ENCODE peak calls at places on chromosomes 2 and 18, in ten cellular contexts. One of them, this sample, is unnamed.

GRCh38 chr2:179277429-179278196 is 13.0 kb upstream of the SESTD1 start:
- DNase-seq in adrenal gland: no peak
- DNase-seq in astrocyte of the spinal cord: no peak
- DNase-seq in GM12865: no peak
- DNase-seq in A673: no peak
- DNase-seq in heart right ventricle: no peak
- DNase-seq in neural progenitor cell: no peak
- DNase-seq in HepG2: no peak
- DNase-seq in Peyer's patch: no peak
- DNase-seq in transverse colon: no peak
- DNase-seq in this sample: no peak

GRCh38 chr2:206535587-206535986 is 92.3 kb downstream of the ADAM23 start:
- DNase-seq in astrocyte of the spinal cord: no peak
- DNase-seq in A673: no peak
- DNase-seq in transverse colon: no peak
- DNase-seq in heart right ventricle: no peak
- DNase-seq in adrenal gland: no peak
- DNase-seq in neural progenitor cell: no peak
- DNase-seq in HepG2: no peak
- DNase-seq in GM12865: peak; percentile 23
- DNase-seq in Peyer's patch: no peak
- DNase-seq in this sample: no peak

GRCh38 chr18:45254683-45255082 is 360.6 kb upstream of the SLC14A2 start:
- DNase-seq in HepG2: no peak
- DNase-seq in neural progenitor cell: no peak
- DNase-seq in transverse colon: no peak
- DNase-seq in GM12865: no peak
- DNase-seq in astrocyte of the spinal cord: no peak
- DNase-seq in heart right ventricle: peak; percentile 36
- DNase-seq in adrenal gland: no peak
- DNase-seq in A673: no peak
- DNase-seq in Peyer's patch: no peak
- DNase-seq in this sample: peak; percentile 47

GRCh38 chr2:39390126-39390692 is 46.9 kb downstream of the MAP4K3 start:
- DNase-seq in Peyer's patch: no peak
- DNase-seq in heart right ventricle: no peak
- DNase-seq in neural progenitor cell: peak; percentile 41
- DNase-seq in transverse colon: no peak
- DNase-seq in astrocyte of the spinal cord: no peak
- DNase-seq in HepG2: no peak
- DNase-seq in adrenal gland: no peak
- DNase-seq in A673: peak; percentile 78
- DNase-seq in GM12865: no peak
- DNase-seq in this sample: no peak

GRCh38 chr2:240501531-240501991 is 56.2 kb downstream of the ANKMY1 start:
- DNase-seq in neural progenitor cell: no peak
- DNase-seq in GM12865: no peak
- DNase-seq in HepG2: no peak
- DNase-seq in A673: no peak
- DNase-seq in heart right ventricle: no peak
- DNase-seq in transverse colon: no peak
- DNase-seq in adrenal gland: no peak
- DNase-seq in astrocyte of the spinal cord: no peak
- DNase-seq in Peyer's patch: no peak
- DNase-seq in this sample: no peak

GRCh38 chr2:239908744-239909143 is 116.4 kb downstream of the NDUFA10 start:
- DNase-seq in HepG2: no peak
- DNase-seq in heart right ventricle: no peak
- DNase-seq in A673: no peak
- DNase-seq in transverse colon: no peak
- DNase-seq in neural progenitor cell: no peak
- DNase-seq in Peyer's patch: peak; percentile 41
- DNase-seq in GM12865: no peak
- DNase-seq in adrenal gland: no peak
- DNase-seq in astrocyte of the spinal cord: no peak
- DNase-seq in this sample: no peak

GRCh38 chr2:102005989-102006885 is 14.5 kb downstream of the IL1R2 start:
- DNase-seq in HepG2: peak; percentile 73
- DNase-seq in GM12865: peak; percentile 60
- DNase-seq in Peyer's patch: no peak
- DNase-seq in A673: peak; percentile 62
- DNase-seq in adrenal gland: peak; percentile 77
- DNase-seq in transverse colon: no peak
- DNase-seq in neural progenitor cell: peak; percentile 76
- DNase-seq in astrocyte of the spinal cord: peak; percentile 55
- DNase-seq in heart right ventricle: peak; percentile 51
- DNase-seq in this sample: no peak

GRCh38 chr2:54212456-54212855 is 43.6 kb downstream of the TSPYL6 start:
- DNase-seq in heart right ventricle: no peak
- DNase-seq in HepG2: peak; percentile 71
- DNase-seq in neural progenitor cell: no peak
- DNase-seq in adrenal gland: peak; percentile 44
- DNase-seq in A673: no peak
- DNase-seq in Peyer's patch: no peak
- DNase-seq in GM12865: no peak
- DNase-seq in astrocyte of the spinal cord: peak; percentile 93
- DNase-seq in transverse colon: no peak
- DNase-seq in this sample: no peak

GRCh38 chr2:181619511-181619910 is 37.4 kb downstream of the CERKL start:
- DNase-seq in GM12865: no peak
- DNase-seq in neural progenitor cell: no peak
- DNase-seq in heart right ventricle: no peak
- DNase-seq in A673: no peak
- DNase-seq in astrocyte of the spinal cord: no peak
- DNase-seq in Peyer's patch: no peak
- DNase-seq in adrenal gland: no peak
- DNase-seq in transverse colon: no peak
- DNase-seq in HepG2: no peak
- DNase-seq in this sample: no peak

DNA sequence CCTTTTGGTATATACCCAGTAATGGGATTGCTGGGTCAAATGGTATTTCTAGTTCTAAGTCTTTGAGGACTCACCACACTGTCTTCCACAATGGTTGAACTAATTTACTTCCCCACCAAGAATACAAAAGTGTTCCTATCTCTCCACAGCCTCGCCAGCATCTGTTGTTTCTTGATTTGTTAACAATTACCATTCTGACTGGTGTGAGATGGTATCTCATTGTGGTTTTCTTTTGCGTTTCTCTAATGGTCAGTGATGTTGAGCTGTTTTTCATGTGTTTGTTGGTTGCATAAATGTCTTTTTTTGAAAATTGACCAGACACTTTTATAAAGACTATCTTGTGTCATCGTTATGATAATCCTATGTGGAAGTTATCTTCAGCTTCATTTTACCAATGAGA is 16.0 kb upstream of the ATP8B1 start:
- DNase-seq in transverse colon: no peak
- DNase-seq in neural progenitor cell: no peak
- DNase-seq in astrocyte of the spinal cord: no peak
- DNase-seq in Peyer's patch: no peak
- DNase-seq in GM12865: no peak
- DNase-seq in adrenal gland: no peak
- DNase-seq in A673: no peak
- DNase-seq in HepG2: no peak
- DNase-seq in heart right ventricle: no peak
- DNase-seq in this sample: no peak
- H3K4me3 ChIP-seq in transverse colon: no peak overlapping the region
- H3K4me3 ChIP-seq in neural progenitor cell: no peak overlapping the region
- H3K4me3 ChIP-seq in astrocyte of the spinal cord: no peak overlapping the region
- H3K4me3 ChIP-seq in Peyer's patch: no peak overlapping the region
- H3K4me3 ChIP-seq in GM12865: no peak overlapping the region
- H3K4me3 ChIP-seq in adrenal gland: no peak overlapping the region
- H3K4me3 ChIP-seq in A673: no peak overlapping the region
- H3K4me3 ChIP-seq in HepG2: no peak overlapping the region
- H3K4me3 ChIP-seq in heart right ventricle: no peak overlapping the region
- H3K4me3 ChIP-seq in this sample: no peak overlapping the region

DNA sequence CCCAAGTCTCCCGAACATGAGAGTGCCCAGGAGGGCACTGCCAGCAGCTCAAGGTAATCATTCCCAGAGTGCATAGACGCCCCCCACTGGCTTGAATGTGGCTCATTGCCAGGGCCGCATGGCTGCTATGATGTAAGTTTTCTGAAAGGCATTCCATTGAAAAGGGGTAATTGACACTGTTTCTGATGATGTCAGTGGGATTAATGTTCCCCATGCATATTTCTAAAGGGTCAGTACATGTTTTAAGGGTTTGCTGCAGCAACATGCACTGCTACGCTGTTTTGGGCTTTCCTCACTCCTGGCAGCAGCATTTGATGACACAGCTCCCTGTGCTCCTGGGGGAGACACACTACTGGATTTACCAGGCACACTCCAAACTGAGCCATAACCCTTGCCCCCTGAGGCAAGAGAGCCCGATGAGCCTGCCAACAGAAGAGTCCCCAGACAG is 36.7 kb downstream of the KIAA2012 start:
- DNase-seq in heart right ventricle: peak; percentile 13
- DNase-seq in astrocyte of the spinal cord: peak; percentile 69
- DNase-seq in adrenal gland: peak; percentile 23
- DNase-seq in Peyer's patch: no peak
- DNase-seq in HepG2: no peak
- DNase-seq in A673: peak; percentile 63
- DNase-seq in GM12865: no peak
- DNase-seq in transverse colon: no peak
- DNase-seq in neural progenitor cell: peak; percentile 19
- DNase-seq in this sample: peak; percentile 37
- TF ChIP-seq CTCF in heart right ventricle: no peak
- TF ChIP-seq CTCF in astrocyte of the spinal cord: no peak
- TF ChIP-seq CTCF in adrenal gland: no peak
- TF ChIP-seq CTCF in Peyer's patch: no peak
- TF ChIP-seq CTCF in HepG2: peak; percentile 32
- TF ChIP-seq CTCF in A673: no peak
- TF ChIP-seq CTCF in GM12865: no peak
- TF ChIP-seq CTCF in transverse colon: no peak
- TF ChIP-seq CTCF in neural progenitor cell: peak; percentile 31
- TF ChIP-seq CTCF in this sample: no peak

DNA sequence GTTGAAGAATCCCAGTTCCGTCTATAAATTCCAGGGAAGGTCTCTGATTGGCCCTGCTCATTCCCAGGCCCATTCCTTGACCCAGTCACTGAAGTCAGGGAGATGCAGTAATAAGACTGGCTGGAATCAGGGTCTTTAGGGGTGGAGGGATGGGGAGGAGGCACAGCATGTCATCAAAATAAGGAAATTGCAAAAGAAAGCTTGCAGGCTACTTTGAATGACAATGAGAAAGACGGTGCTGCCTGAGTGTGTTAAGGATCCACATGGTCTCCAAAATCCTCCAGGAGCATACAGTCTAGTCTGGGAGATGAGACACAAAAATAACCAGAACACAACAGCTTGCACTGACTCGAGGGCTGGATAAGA is 2.0 kb upstream of the DES start:
- DNase-seq in Peyer's patch: no peak
- DNase-seq in HepG2: no peak
- DNase-seq in adrenal gland: no peak
- DNase-seq in A673: peak; percentile 36
- DNase-seq in heart right ventricle: no peak
- DNase-seq in neural progenitor cell: no peak
- DNase-seq in astrocyte of the spinal cord: no peak
- DNase-seq in transverse colon: no peak
- DNase-seq in GM12865: no peak
- DNase-seq in this sample: no peak
- H3K4me3 ChIP-seq in Peyer's patch: no peak overlapping the region
- H3K4me3 ChIP-seq in HepG2: no peak overlapping the region
- H3K4me3 ChIP-seq in adrenal gland: no peak overlapping the region
- H3K4me3 ChIP-seq in A673: no peak overlapping the region
- H3K4me3 ChIP-seq in heart right ventricle: no peak overlapping the region
- H3K4me3 ChIP-seq in neural progenitor cell: no peak overlapping the region
- H3K4me3 ChIP-seq in astrocyte of the spinal cord: no peak overlapping the region
- H3K4me3 ChIP-seq in transverse colon: no peak overlapping the region
- H3K4me3 ChIP-seq in GM12865: no peak overlapping the region
- H3K4me3 ChIP-seq in this sample: no peak overlapping the region

GRCh38 chr2:64485961-64486360 is 32.0 kb downstream of the LGALSL start:
- DNase-seq in transverse colon: peak; percentile 21
- DNase-seq in A673: no peak
- DNase-seq in Peyer's patch: no peak
- DNase-seq in neural progenitor cell: no peak
- DNase-seq in heart right ventricle: peak; percentile 24
- DNase-seq in adrenal gland: no peak
- DNase-seq in HepG2: no peak
- DNase-seq in astrocyte of the spinal cord: no peak
- DNase-seq in GM12865: no peak
- DNase-seq in this sample: no peak

GRCh38 chr2:64488050-64488974 is 34.4 kb downstream of the LGALSL start:
- DNase-seq in astrocyte of the spinal cord: peak; percentile 45
- DNase-seq in A673: peak; percentile 73
- DNase-seq in neural progenitor cell: peak; percentile 83
- DNase-seq in GM12865: peak; percentile 84
- DNase-seq in Peyer's patch: peak; percentile 80
- DNase-seq in HepG2: peak; percentile 47
- DNase-seq in transverse colon: peak; percentile 78
- DNase-seq in adrenal gland: peak; percentile 63
- DNase-seq in heart right ventricle: peak; percentile 63
- DNase-seq in this sample: no peak

GRCh38 chr2:64489081-64489761 is 34.9 kb upstream of the AFTPH start:
- DNase-seq in transverse colon: no peak
- DNase-seq in heart right ventricle: no peak
- DNase-seq in HepG2: no peak
- DNase-seq in Peyer's patch: no peak
- DNase-seq in GM12865: no peak
- DNase-seq in A673: no peak
- DNase-seq in adrenal gland: no peak
- DNase-seq in neural progenitor cell: no peak
- DNase-seq in astrocyte of the spinal cord: no peak
- DNase-seq in this sample: no peak

GRCh38 chr2:64485302-64485701 is 31.3 kb downstream of the LGALSL start:
- DNase-seq in GM12865: no peak
- DNase-seq in adrenal gland: no peak
- DNase-seq in astrocyte of the spinal cord: no peak
- DNase-seq in Peyer's patch: no peak
- DNase-seq in transverse colon: no peak
- DNase-seq in A673: no peak
- DNase-seq in heart right ventricle: no peak
- DNase-seq in HepG2: no peak
- DNase-seq in neural progenitor cell: no peak
- DNase-seq in this sample: no peak

DNA sequence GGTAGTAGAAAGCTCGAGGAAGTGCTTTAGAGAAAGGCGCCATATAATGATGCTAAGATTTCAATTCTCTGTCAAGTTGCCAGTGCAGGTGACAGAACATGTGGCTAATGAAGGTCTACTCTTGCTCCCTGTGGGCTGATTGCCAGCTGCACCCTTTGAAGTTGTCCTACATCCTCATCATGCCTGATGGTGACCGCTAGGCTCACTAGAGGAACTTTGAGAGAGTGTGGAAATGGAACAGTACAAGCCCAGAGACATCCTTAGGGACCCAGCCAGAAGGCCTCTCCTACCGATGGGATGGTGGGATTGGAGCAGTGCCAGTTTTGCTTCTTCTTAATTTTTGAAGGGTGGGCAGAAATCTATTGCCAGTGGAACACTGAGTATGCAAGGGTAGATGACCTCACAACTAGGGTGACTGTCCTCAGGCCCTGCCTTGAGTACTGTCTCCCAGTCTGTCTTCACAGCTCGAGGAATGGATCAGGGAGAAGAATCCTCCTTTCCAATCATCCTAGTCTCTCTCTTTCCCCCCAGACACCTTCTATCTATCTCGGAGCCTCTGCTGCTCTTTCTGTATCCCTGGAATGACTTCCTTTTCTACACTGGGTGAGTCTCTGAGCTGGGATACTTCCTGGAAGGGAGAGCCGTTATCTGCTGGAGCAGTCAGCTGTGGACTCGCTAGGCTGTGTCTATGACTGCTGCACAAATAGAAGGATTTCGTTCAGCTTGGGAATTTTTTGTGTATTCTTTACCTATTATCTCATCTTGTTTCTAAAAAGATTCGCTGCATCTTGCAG is 33.5 kb downstream of the LGALSL start:
- DNase-seq in Peyer's patch: no peak
- DNase-seq in neural progenitor cell: peak; percentile 31
- DNase-seq in HepG2: no peak
- DNase-seq in transverse colon: no peak
- DNase-seq in heart right ventricle: no peak
- DNase-seq in GM12865: no peak
- DNase-seq in A673: no peak
- DNase-seq in adrenal gland: no peak
- DNase-seq in astrocyte of the spinal cord: no peak
- DNase-seq in this sample: no peak
- TF ChIP-seq CTCF in Peyer's patch: no peak
- TF ChIP-seq CTCF in neural progenitor cell: no peak
- TF ChIP-seq CTCF in HepG2: no peak
- TF ChIP-seq CTCF in transverse colon: no peak
- TF ChIP-seq CTCF in heart right ventricle: no peak
- TF ChIP-seq CTCF in GM12865: no peak
- TF ChIP-seq CTCF in A673: no peak
- TF ChIP-seq CTCF in adrenal gland: no peak
- TF ChIP-seq CTCF in astrocyte of the spinal cord: no peak
- TF ChIP-seq CTCF in this sample: no peak